ENCODE peak calls at places on chromosomes 6 and 20, in ten cellular contexts. C is ovary, U is HFFc6, J is OCI-LY7, B is gastrocnemius medialis, D is choroid plexus epithelial cell, Z is kidney epithelial cell, X is body of pancreas, H is A549, O is lower leg skin. V is an unnamed sample.

GRCh38 chr6:225121-225721 is 67.1 kb upstream of the DUSP22 start:
- DNase-seq in O (peak), D (no peak), B (no peak), X (no peak), H (no peak), C (no peak), Z (no peak), U (no peak), J (no peak), V (no peak)

GRCh38 chr6:107509506-107509905 is 19.6 kb downstream of the SOBP start:
- DNase-seq in B (no peak), J (no peak), U (no peak), O (no peak), X (peak), H (no peak), C (no peak), Z (no peak), D (peak), V (no peak)

GRCh38 chr6:121912905-121913304 is 477.5 kb downstream of the GJA1 start:
- DNase-seq in J (no peak), X (no peak), O (no peak), H (no peak), C (no peak), Z (no peak), D (no peak), B (no peak), U (no peak), V (no peak)

GRCh38 chr6:36701401-36701991 is 3.9 kb downstream of the RAB44 start:
- DNase-seq in D (no peak), J (peak), U (peak), O (no peak), H (no peak), X (peak), C (no peak), B (no peak), Z (no peak), V (no peak)

GRCh38 chr6:89562114-89562815 is 76.3 kb downstream of the LYRM2 start:
- DNase-seq in H (no peak), Z (no peak), X (no peak), B (no peak), U (no peak), O (no peak), D (no peak), C (no peak), J (no peak), V (no peak)

GRCh38 chr6:88376759-88377387 is 210.7 kb upstream of the CNR1 start:
- DNase-seq in O (no peak), J (no peak), H (no peak), B (no peak), C (no peak), Z (no peak), D (peak), X (no peak), U (peak), V (peak)

GRCh38 chr6:56752534-56752933 is 109.8 kb upstream of the DST start:
- DNase-seq in C (no peak), Z (no peak), J (no peak), X (no peak), D (no peak), H (no peak), O (no peak), B (no peak), U (no peak), V (no peak)

GRCh38 chr6:53483423-53484353 is 61.2 kb downstream of the GCLC start:
- DNase-seq in C (no peak), O (peak), X (peak), U (no peak), Z (no peak), H (no peak), J (peak), D (peak), B (no peak), V (no peak)

GRCh38 chr6:139030539-139030938 is 2.0 kb downstream of the ABRACL start:
- DNase-seq in D (no peak), J (peak), X (peak), C (no peak), U (no peak), Z (no peak), H (no peak), B (no peak), O (no peak), V (no peak)

GRCh38 chr20:1283522-1284210 is 17.6 kb downstream of the SNPH start:
- DNase-seq in Z (no peak), C (no peak), B (no peak), O (no peak), D (no peak), X (no peak), J (no peak), U (no peak), H (no peak), V (no peak)

GRCh38 chr6:46689657-46690056 is 2.0 kb downstream of the TDRD6 start:
- DNase-seq in J (no peak), O (no peak), D (no peak), U (no peak), B (no peak), H (no peak), Z (no peak), X (no peak), C (no peak), V (no peak)

GRCh38 chr6:131937703-131938631 is 13.2 kb downstream of the CCN2 start:
- DNase-seq in C (no peak), D (peak), X (peak), B (no peak), J (no peak), U (peak), H (no peak), O (no peak), Z (peak), V (no peak)

GRCh38 chr20:45370571-45371204 is 7.4 kb downstream of the TP53TG5 start:
- DNase-seq in H (no peak), O (no peak), C (no peak), D (no peak), J (no peak), X (no peak), U (no peak), Z (no peak), B (no peak), V (no peak)

GRCh38 chr6:72968704-72969103 is 256.6 kb downstream of the KHDC1L start:
- DNase-seq in D (no peak), H (no peak), U (no peak), B (no peak), Z (peak), O (no peak), X (no peak), J (no peak), C (no peak), V (no peak)

GRCh38 chr6:2622683-2623082 is 128.0 kb downstream of the MYLK4 start:
- DNase-seq in Z (no peak), D (peak), J (no peak), H (no peak), U (no peak), C (no peak), O (no peak), X (no peak), B (no peak), V (no peak)

GRCh38 chr20:53168491-53168890 is 196.3 kb downstream of the TSHZ2 start:
- DNase-seq in O (no peak), D (no peak), Z (no peak), B (no peak), J (no peak), C (no peak), U (no peak), X (no peak), H (no peak), V (no peak)

GRCh38 chr6:148203970-148204369 is 138.7 kb upstream of the SASH1 start:
- DNase-seq in C (no peak), X (peak), B (no peak), O (no peak), J (peak), Z (no peak), D (peak), H (no peak), U (no peak), V (peak)

GRCh38 chr6:139473239-139473701 is 98.8 kb upstream of the CITED2 start:
- DNase-seq in B (peak), O (peak), Z (no peak), U (no peak), D (peak), H (no peak), X (peak), J (no peak), C (peak), V (peak)

GRCh38 chr6:164108869-164109769 is 694.6 kb downstream of the QKI start:
- DNase-seq in J (no peak), Z (no peak), B (peak), C (no peak), D (peak), U (no peak), H (no peak), O (peak), X (peak), V (no peak)

GRCh38 chr6:127582777-127583462 is 5.9 kb downstream of the C6orf58 start:
- DNase-seq in J (no peak), U (peak), B (no peak), D (peak), C (no peak), X (no peak), Z (peak), H (peak), O (no peak), V (no peak)

GRCh38 chr6:167098825-167099225 is 24.1 kb upstream of the CCR6 start:
- DNase-seq in U (no peak), H (no peak), Z (no peak), J (no peak), O (peak), D (no peak), X (no peak), C (no peak), B (no peak), V (no peak)

GRCh38 chr20:51385941-51386530 is 156.5 kb downstream of the NFATC2 start:
- DNase-seq in H (peak), U (peak), O (no peak), X (no peak), B (no peak), J (peak), D (peak), C (no peak), Z (no peak), V (no peak)

GRCh38 chr20:10642859-10643559 is 30.8 kb downstream of the JAG1 start:
- DNase-seq in B (no peak), H (no peak), J (no peak), D (peak), Z (no peak), O (no peak), U (no peak), X (no peak), C (no peak), V (no peak)

GRCh38 chr20:8139899-8140298 is 7.8 kb downstream of the PLCB1 start:
- DNase-seq in U (no peak), Z (no peak), B (no peak), D (no peak), O (no peak), X (no peak), C (no peak), H (no peak), J (no peak), V (no peak)

GRCh38 chr6:95325858-95326257 is 251.5 kb upstream of the MANEA start:
- DNase-seq in D (peak), B (no peak), U (no peak), J (no peak), H (no peak), O (no peak), X (no peak), C (no peak), Z (peak), V (no peak)

GRCh38 chr6:44076366-44077200 is 50.7 kb downstream of the MRPL14 start:
- DNase-seq in O (no peak), C (peak), J (peak), D (no peak), Z (no peak), H (no peak), B (peak), U (no peak), X (peak), V (no peak)

GRCh38 chr20:32585519-32586127 is 490 bp upstream of the NOL4L start:
- DNase-seq in X (no peak), H (no peak), U (no peak), Z (no peak), B (no peak), C (no peak), J (no peak), O (no peak), D (no peak), V (no peak)

GRCh38 chr20:5297280-5298004 is 19.3 kb downstream of the PROKR2 start:
- DNase-seq in X (no peak), Z (no peak), J (no peak), B (no peak), U (no peak), C (no peak), H (no peak), O (no peak), D (no peak), V (no peak)

GRCh38 chr6:137791281-137792159 is 75.5 kb upstream of the TNFAIP3 start:
- DNase-seq in U (no peak), O (no peak), Z (no peak), D (no peak), C (no peak), B (no peak), J (no peak), X (no peak), H (no peak), V (no peak)

GRCh38 chr20:50744143-50744792 is 12.9 kb downstream of the PARD6B start:
- DNase-seq in H (peak), D (peak), Z (no peak), O (peak), C (peak), U (peak), X (peak), J (no peak), B (peak), V (peak)

GRCh38 chr6:25377672-25378071 is 98.5 kb downstream of the CARMIL1 start:
- DNase-seq in J (peak), X (no peak), C (no peak), D (no peak), U (no peak), Z (no peak), O (no peak), B (no peak), H (no peak), V (no peak)

GRCh38 chr6:20891161-20891560 is 356.9 kb downstream of the CDKAL1 start:
- DNase-seq in Z (no peak), D (no peak), H (no peak), B (no peak), C (no peak), O (no peak), X (no peak), U (no peak), J (no peak), V (no peak)

GRCh38 chr6:17865798-17866725 is 121.4 kb downstream of the KIF13A start:
- DNase-seq in B (peak), O (peak), X (peak), U (peak), J (no peak), Z (peak), D (peak), H (peak), C (peak), V (peak)

DNA sequence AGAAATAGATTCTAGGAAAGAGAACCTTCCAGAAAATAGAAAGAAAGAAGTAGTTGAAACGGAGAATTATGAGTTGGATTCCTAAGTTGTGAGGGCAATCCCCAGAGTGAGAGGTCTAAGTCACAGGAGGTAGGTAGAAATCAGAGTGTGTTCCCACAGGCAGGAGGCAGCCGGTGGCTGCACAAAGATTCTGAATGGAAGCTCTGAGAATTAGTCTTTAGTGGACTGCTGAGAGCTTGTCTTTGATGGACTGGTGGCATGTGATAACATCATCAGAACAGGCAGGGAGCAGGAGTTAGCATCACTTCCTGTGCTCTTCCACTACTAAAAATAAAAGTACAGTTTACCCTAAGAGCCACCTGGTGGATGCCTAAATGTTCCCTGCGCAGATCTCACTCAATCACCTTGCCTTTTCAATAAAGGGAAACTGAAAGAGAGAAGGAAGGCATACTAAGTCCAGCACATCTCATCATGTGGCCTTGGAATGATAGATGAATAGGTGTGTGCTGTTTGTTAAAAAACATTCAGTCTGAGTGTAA is 294.6 kb upstream of the POU3F2 start:
- DNase-seq in U (no peak), H (no peak), O (no peak), B (no peak), J (peak), Z (no peak), D (no peak), C (no peak), X (no peak), V (no peak)
- TF ChIP-seq CTCF in U (no peak), H (no peak), O (no peak), B (no peak), J (peak), Z (no peak), D (no peak), C (no peak), X (no peak), V (no peak)

DNA sequence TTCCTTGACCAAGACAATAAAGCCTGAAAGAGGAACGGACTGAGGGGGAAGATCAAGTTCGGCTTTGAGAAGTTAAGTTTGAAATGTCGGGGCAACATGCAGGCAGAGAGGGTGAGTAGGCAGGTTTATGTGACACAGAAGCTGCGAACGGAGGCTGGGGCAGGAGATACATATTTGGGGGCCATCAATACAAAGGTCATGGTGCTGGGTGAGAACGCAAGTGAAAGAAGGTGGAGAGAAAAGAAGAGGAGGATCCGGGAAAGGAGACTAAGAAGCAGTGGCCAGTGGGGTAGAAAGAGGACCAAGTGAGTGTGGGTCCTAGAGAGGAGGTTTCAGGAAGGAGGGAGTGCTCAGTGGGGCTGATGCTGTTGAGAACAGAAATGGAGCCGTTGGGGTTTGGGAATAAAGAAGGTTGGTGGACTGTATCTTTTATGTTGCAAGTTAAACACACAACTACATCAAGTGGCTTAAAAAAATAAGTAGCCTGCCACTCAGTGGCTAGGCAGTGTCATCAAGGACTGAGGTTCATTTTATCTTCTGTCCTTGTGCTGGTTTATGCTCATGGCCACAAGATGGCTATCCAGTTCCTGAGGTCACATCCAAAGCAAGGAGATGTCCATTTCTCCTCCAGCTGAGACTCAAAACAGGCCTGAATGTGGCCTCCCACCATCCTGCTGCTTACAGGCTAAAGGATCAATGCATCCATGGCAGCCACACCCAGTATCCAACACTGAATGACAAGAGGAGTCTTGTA is 1.7 kb upstream of the BLCAP start:
- DNase-seq in C (no peak), X (no peak), H (no peak), B (no peak), U (no peak), Z (no peak), D (no peak), J (peak), O (no peak), V (no peak)
- TF ChIP-seq CTCF in C (no peak), X (no peak), H (no peak), B (no peak), U (peak), Z (no peak), D (no peak), J (peak), O (no peak), V (no peak)

GRCh38 chr6:101114703-101115102 is 233.6 kb upstream of the ASCC3 start:
- DNase-seq in O (no peak), H (no peak), C (no peak), Z (peak), X (peak), B (no peak), J (peak), D (peak), U (peak), V (no peak)
- TF ChIP-seq CTCF in O (no peak), H (peak), C (no peak), Z (peak), X (peak), B (no peak), J (peak), D (peak), U (peak), V (peak)

GRCh38 chr20:38602185-38602581 is 574 bp downstream of the ARHGAP40 start:
- DNase-seq in C (no peak), H (no peak), O (no peak), U (no peak), X (no peak), B (no peak), Z (no peak), D (no peak), J (no peak), V (no peak)
- TF ChIP-seq CTCF in C (no peak), H (no peak), O (no peak), U (no peak), X (no peak), B (no peak), Z (no peak), D (no peak), J (no peak), V (no peak)

DNA sequence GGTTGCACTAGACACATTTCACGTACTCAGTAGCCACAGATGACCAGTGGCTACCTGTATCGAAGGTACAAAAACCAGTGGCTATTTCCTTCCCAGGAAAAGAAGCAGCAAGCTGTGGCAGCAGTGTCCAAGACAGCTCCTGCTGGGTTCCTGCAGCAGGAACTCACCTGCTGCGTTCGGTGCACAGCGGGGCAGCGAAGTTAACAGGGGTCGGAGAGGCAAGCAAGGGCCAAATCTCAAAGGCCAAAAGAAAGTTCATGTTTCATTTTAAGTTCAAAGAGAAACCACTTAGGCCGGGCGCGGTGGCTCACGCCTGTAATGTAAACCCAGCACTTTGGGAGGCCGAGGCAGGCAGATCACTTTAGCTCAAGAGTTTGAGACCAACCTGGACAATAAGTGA is 26.9 kb downstream of the ASIP start:
- DNase-seq in H (no peak), Z (no peak), C (no peak), X (no peak), B (no peak), D (no peak), J (no peak), U (no peak), O (no peak), V (no peak)
- TF ChIP-seq CTCF in H (no peak), Z (no peak), C (no peak), X (no peak), B (no peak), D (no peak), J (no peak), U (no peak), O (no peak), V (no peak)

V was measured in AG09309.